ENCODE peak calls at places on chromosome 11, in four cellular contexts. O is thyroid gland, W is left ventricle myocardium inferior, F is coronary artery. T is an unnamed sample.

GRCh38 chr11:134464196-134464595 is 52.2 kb upstream of the B3GAT1 start:
- DNase-seq in O (peak; percentile 27), W (no peak), F (no peak), T (no peak)

GRCh38 chr11:21806982-21807749 is 385.7 kb upstream of the ANO5 start:
- DNase-seq in O (no peak), W (no peak), F (no peak), T (no peak)

GRCh38 chr11:88188251-88189030 is 13.2 kb upstream of the RAB38 start:
- DNase-seq in O (no peak), W (no peak), F (no peak), T (no peak)

GRCh38 chr11:129282634-129283033 is 90.5 kb upstream of the ARHGAP32 start:
- DNase-seq in O (no peak), W (no peak), F (no peak), T (no peak)

GRCh38 chr11:115170133-115170815 is 333.9 kb downstream of the CADM1 start:
- DNase-seq in O (peak; percentile 61), W (no peak), F (no peak), T (no peak)

GRCh38 chr11:43920598-43921419 is 21.6 kb upstream of the C11orf96 start:
- DNase-seq in O (no peak), W (peak; percentile 43), F (peak; percentile 93), T (no peak)

GRCh38 chr11:58992489-58992888 is 53.2 kb downstream of the GLYATL1 start:
- DNase-seq in O (no peak), W (no peak), F (no peak), T (no peak)

GRCh38 chr11:31397239-31397834 is 27.7 kb downstream of the DNAJC24 start:
- DNase-seq in O (no peak), W (no peak), F (no peak), T (no peak)

GRCh38 chr11:12248330-12248729 is 129.0 kb upstream of the PARVA start:
- DNase-seq in O (peak; percentile 95), W (peak; percentile 80), F (no peak), T (no peak)

GRCh38 chr11:12110714-12111481 is 508 bp downstream of the MICAL2 start:
- DNase-seq in O (peak; percentile 39), W (peak; percentile 43), F (peak; percentile 84), T (no peak)

GRCh38 chr11:76495017-76495416 is 50.2 kb downstream of the EMSY start:
- DNase-seq in O (no peak), W (no peak), F (no peak), T (no peak)

GRCh38 chr11:72722050-72722748 is 30.0 kb downstream of the ARAP1 start:
- DNase-seq in O (peak; percentile 87), W (peak; percentile 88), F (peak; percentile 94), T (peak; percentile 93)

GRCh38 chr11:1502971-1503707 is 16.6 kb upstream of the MOB2 start:
- DNase-seq in O (peak; percentile 86), W (peak; percentile 52), F (no peak), T (no peak)

GRCh38 chr11:72719144-72719543 is 33.1 kb downstream of the ARAP1 start:
- DNase-seq in O (no peak), W (peak; percentile 61), F (no peak), T (no peak)

GRCh38 chr11:113477321-113477720 is 2.1 kb upstream of the DRD2 start:
- DNase-seq in O (no peak), W (no peak), F (no peak), T (no peak)

DNA sequence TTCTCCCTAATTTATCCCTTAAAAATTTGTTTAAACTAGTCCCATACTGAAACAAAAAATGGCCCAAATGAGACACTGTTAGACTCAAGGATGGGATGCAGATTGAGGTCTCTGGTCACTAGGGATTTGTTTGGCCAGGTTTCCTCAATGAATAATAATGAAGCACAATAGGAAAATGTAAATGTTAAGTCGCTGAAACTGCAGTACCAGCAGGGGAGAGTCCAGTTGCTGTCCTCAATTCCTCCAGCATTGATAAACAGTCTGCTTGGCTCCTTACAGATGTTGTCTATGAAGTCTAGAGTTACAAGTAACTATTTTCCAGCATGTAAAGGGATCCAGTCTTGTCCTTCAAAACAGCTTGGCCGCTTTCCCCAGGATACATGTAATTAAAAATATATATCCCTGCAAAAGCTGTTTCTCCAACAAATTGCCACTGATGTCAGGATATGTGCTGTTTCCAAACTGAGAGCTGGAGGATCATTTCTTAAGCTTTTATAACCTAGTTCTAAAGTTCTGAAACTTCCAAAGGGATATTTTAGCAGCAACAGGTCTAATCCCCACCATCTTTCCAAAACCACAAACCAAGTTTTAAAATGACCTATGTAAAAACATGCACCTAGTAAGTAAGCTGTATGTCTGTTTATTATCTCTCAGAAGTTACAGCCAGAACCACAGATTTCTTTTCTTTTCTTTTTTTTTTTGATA is 2.1 kb downstream of the FZD4 start:
- DNase-seq in O (no peak), W (no peak), F (no peak), T (no peak)
- TF ChIP-seq CTCF in O (no peak), W (no peak), F (no peak), T (no peak)

GRCh38 chr11:96530473-96530872 is 140.7 kb downstream of the JRKL start:
- DNase-seq in O (no peak), W (no peak), F (no peak), T (no peak)

GRCh38 chr11:96520939-96521338 is 131.1 kb downstream of the JRKL start:
- DNase-seq in O (no peak), W (no peak), F (no peak), T (no peak)

GRCh38 chr11:96524475-96524874 is 134.7 kb downstream of the JRKL start:
- DNase-seq in O (no peak), W (no peak), F (no peak), T (no peak)
- TF ChIP-seq CTCF in O (no peak), W (no peak), F (no peak), T (no peak)

GRCh38 chr11:46778416-46778815 is 59.4 kb downstream of the F2 start:
- DNase-seq in O (no peak), W (no peak), F (no peak), T (no peak)

GRCh38 chr11:46776878-46777277 is 57.9 kb downstream of the F2 start:
- DNase-seq in O (no peak), W (no peak), F (no peak), T (no peak)
- TF ChIP-seq CTCF in O (no peak), W (no peak), F (no peak), T (no peak)

GRCh38 chr11:120696597-120696996 is 185.0 kb downstream of the GRIK4 start:
- DNase-seq in O (no peak), W (no peak), F (no peak), T (no peak)
- TF ChIP-seq CTCF in O (no peak), W (no peak), F (no peak), T (no peak)

DNA sequence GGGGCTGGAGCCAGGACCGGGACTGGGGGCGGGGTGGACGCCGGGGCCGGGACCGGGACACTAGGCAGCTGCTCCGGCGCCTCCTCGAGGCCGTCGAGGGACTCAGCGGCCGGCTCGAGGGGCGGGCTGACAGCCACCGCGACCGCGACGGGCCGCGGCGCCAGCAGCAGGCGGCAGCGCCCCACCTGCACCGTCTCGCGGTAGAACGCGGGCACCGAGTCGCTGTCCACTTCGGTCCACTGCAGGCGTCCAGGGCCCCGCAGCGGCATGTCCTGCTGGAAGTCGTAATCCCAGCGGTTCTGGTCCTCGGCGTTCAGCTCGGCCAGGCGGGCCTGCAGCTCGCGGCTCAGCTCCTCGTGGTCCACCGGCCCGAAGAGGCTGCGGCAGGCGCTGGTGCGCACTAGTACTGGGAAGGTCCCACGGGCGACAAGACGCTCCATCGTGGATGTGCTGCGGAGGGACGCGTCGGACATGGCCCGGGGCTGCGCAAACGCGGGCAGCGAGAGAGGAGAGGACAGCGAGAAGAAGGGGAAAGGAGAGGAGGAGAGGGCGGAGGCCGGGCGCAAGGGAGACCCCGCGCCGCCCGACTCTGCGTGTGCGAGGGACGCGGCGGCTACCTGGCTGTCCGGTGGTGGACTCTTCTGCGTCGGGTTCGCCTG is 429 bp downstream of the CDKN1C start:
- DNase-seq in O (peak; percentile 67), W (peak; percentile 63), F (no peak), T (peak; percentile 79)
- TF ChIP-seq CTCF in O (no peak), W (peak; percentile 42), F (no peak), T (no peak)

DNA sequence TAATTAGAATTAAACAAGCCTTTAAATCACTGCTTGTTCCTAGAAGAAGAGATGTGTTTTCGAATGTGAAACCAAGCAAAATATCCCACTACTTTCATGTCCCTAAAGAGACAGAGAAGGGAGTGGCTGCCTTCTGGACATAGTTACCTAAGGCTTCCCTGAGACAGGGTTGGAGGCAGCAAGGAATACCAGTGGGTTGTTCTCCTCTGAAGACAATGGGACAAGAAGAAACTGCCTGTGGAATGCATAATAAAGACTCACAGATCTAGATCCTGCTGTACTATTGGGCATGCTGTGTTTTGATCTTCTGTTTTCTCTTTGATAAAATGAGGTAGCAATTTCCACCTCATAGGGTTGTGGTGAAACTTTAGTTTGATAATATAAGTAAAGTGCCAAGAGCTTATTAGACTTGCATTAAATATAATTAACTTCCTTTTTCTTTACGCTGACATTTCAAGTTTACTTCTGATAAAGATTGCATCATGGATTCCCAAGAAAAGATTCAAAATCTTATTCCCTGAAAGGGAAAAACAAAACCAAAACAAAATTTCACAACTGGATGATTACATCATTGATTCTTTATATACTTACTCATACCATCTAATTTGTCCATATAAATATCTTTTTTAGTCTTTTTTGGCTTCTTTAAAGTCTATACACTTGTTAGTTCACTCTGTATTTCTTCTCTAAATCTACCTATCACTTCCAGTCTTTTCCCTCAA is 621.2 kb downstream of the ETS1 start:
- DNase-seq in O (no peak), W (no peak), F (no peak), T (no peak)
- TF ChIP-seq CTCF in O (no peak), W (no peak), F (no peak), T (no peak)

GRCh38 chr11:46369458-46370152 is 11.9 kb upstream of the MDK start:
- DNase-seq in O (peak; percentile 59), W (no peak), F (no peak), T (no peak)

GRCh38 chr11:46366661-46367161 is 14.8 kb upstream of the MDK start:
- DNase-seq in O (no peak), W (no peak), F (no peak), T (no peak)

GRCh38 chr11:46367244-46367915 is 14.1 kb upstream of the MDK start:
- DNase-seq in O (no peak), W (peak; percentile 75), F (no peak), T (no peak)

GRCh38 chr11:46366260-46366659 is 15.2 kb upstream of the MDK start:
- DNase-seq in O (no peak), W (no peak), F (no peak), T (no peak)

DNA sequence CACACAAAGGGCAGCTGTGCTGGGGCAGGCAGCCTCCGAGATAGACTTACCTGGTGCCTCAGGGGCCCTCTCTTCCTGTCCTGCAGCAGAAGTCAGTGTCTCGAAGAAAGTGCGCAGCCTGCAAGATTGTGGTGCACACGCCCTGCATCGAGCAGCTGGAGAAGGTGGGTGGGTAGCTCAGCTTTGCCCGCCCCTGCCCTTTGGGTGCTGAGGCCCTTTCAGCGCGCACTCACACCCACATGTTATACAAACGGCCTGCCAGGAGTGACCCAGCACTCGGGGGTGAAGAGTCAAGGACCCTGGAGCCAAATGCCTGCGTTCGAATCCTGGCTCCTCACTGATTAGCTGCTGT is 13.6 kb upstream of the MDK start:
- DNase-seq in O (no peak), W (no peak), F (no peak), T (no peak)
- TF ChIP-seq CTCF in O (no peak), W (peak; percentile 20), F (no peak), T (no peak)

GRCh38 chr11:45722144-45722543 is 56.7 kb upstream of the CHST1 start:
- DNase-seq in O (no peak), W (no peak), F (no peak), T (no peak)
- TF ChIP-seq CTCF in O (no peak), W (no peak), F (no peak), T (no peak)

T was measured in suprapubic skin.